ENCODE peak calls at places on chromosomes 6 and 20, in seven cellular contexts. One of them, this sample, is unnamed. For H3K4me1, the result is how much of the 10 kb centered on the place peaks cover.

GRCh38 chr6:98433325-98433724 is 401.0 kb upstream of the POU3F2 start:
- DNase-seq in breast epithelium: no peak
- DNase-seq in Peyer's patch: no peak
- DNase-seq in sigmoid colon: no peak
- DNase-seq in body of pancreas: no peak
- DNase-seq in prostate gland: no peak
- DNase-seq in suprapubic skin: no peak
- DNase-seq in this sample: no peak

GRCh38 chr20:63102720-63103375 is 96.1 kb upstream of the BHLHE23 start:
- DNase-seq in breast epithelium: no peak
- DNase-seq in suprapubic skin: no peak
- DNase-seq in body of pancreas: no peak
- DNase-seq in sigmoid colon: peak
- DNase-seq in Peyer's patch: peak
- DNase-seq in prostate gland: no peak
- DNase-seq in this sample: no peak

GRCh38 chr6:51467231-51467952 is 620.0 kb downstream of the PKHD1 start:
- DNase-seq in body of pancreas: no peak
- DNase-seq in prostate gland: no peak
- DNase-seq in sigmoid colon: no peak
- DNase-seq in Peyer's patch: no peak
- DNase-seq in suprapubic skin: no peak
- DNase-seq in breast epithelium: no peak
- DNase-seq in this sample: no peak

GRCh38 chr20:62733891-62734290 is 25.3 kb downstream of the NTSR1 start:
- DNase-seq in prostate gland: no peak
- DNase-seq in breast epithelium: no peak
- DNase-seq in suprapubic skin: no peak
- DNase-seq in sigmoid colon: no peak
- DNase-seq in body of pancreas: peak
- DNase-seq in Peyer's patch: peak
- DNase-seq in this sample: no peak

GRCh38 chr6:165743366-165743898 is 80.4 kb upstream of the PDE10A start:
- DNase-seq in body of pancreas: no peak
- DNase-seq in sigmoid colon: no peak
- DNase-seq in Peyer's patch: no peak
- DNase-seq in breast epithelium: no peak
- DNase-seq in prostate gland: no peak
- DNase-seq in suprapubic skin: no peak
- DNase-seq in this sample: no peak

GRCh38 chr6:154350293-154350692 is 6.3 kb downstream of the IPCEF1 start:
- DNase-seq in body of pancreas: no peak
- DNase-seq in suprapubic skin: no peak
- DNase-seq in prostate gland: no peak
- DNase-seq in Peyer's patch: no peak
- DNase-seq in breast epithelium: no peak
- DNase-seq in sigmoid colon: no peak
- DNase-seq in this sample: no peak

GRCh38 chr6:150898390-150899170 is 33.1 kb downstream of the MTHFD1L start:
- DNase-seq in body of pancreas: no peak
- DNase-seq in suprapubic skin: no peak
- DNase-seq in breast epithelium: no peak
- DNase-seq in Peyer's patch: no peak
- DNase-seq in prostate gland: no peak
- DNase-seq in sigmoid colon: peak
- DNase-seq in this sample: no peak

GRCh38 chr6:4802312-4802935 is 26.2 kb downstream of the CDYL start:
- DNase-seq in Peyer's patch: no peak
- DNase-seq in sigmoid colon: no peak
- DNase-seq in prostate gland: no peak
- DNase-seq in breast epithelium: no peak
- DNase-seq in body of pancreas: no peak
- DNase-seq in suprapubic skin: no peak
- DNase-seq in this sample: no peak

GRCh38 chr6:87274660-87275273 is 47.6 kb upstream of the SMIM8 start:
- DNase-seq in Peyer's patch: no peak
- DNase-seq in prostate gland: no peak
- DNase-seq in body of pancreas: no peak
- DNase-seq in sigmoid colon: no peak
- DNase-seq in suprapubic skin: no peak
- DNase-seq in breast epithelium: no peak
- DNase-seq in this sample: no peak

GRCh38 chr6:74598473-74599393 is 607.1 kb downstream of the COL12A1 start:
- DNase-seq in suprapubic skin: no peak
- DNase-seq in breast epithelium: no peak
- DNase-seq in body of pancreas: no peak
- DNase-seq in prostate gland: no peak
- DNase-seq in Peyer's patch: no peak
- DNase-seq in sigmoid colon: no peak
- DNase-seq in this sample: no peak

GRCh38 chr6:131295081-131295480 is 159.8 kb downstream of the AKAP7 start:
- DNase-seq in suprapubic skin: no peak
- DNase-seq in prostate gland: no peak
- DNase-seq in Peyer's patch: no peak
- DNase-seq in body of pancreas: no peak
- DNase-seq in breast epithelium: no peak
- DNase-seq in sigmoid colon: no peak
- DNase-seq in this sample: no peak
- H3K4me1 ChIP-seq in suprapubic skin: under half
- H3K4me1 ChIP-seq in prostate gland: under half
- H3K4me1 ChIP-seq in Peyer's patch: under half
- H3K4me1 ChIP-seq in body of pancreas: under half
- H3K4me1 ChIP-seq in breast epithelium: under half
- H3K4me1 ChIP-seq in sigmoid colon: under half
- H3K4me1 ChIP-seq in this sample: under half

DNA sequence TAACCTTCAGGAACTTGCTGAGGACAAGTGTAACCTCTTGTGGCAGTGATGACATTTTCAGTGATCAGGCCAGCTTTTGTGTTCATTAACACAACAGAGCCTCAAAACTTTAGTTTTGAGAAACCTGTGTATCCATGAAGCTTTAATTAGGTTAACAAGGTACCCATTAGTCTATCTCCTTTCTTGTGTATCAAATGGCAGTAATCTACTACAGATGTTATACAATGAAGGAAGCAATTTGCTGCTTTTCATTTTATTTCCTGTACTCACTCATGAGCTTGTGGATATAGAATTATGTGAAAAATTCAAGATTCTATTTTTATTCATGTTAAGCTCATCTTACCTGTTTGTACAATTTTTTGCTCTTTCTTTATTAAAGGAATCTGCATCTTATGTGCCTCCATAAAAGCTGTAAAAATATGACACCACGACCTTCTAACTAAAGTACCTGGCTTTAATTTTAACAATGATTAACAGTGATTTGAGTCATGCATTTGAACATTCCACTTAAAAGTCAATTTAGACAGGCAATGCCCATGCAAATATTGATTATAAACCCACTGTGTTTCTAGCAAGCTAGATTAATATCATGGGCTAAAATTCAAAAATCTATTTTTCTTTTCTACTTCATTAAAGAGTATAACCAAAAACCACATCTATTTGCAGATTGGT is 897.3 kb downstream of the KIF16B start:
- DNase-seq in prostate gland: no peak
- DNase-seq in suprapubic skin: no peak
- DNase-seq in Peyer's patch: no peak
- DNase-seq in breast epithelium: no peak
- DNase-seq in body of pancreas: no peak
- DNase-seq in sigmoid colon: no peak
- DNase-seq in this sample: no peak
- TF ChIP-seq POLR2A in prostate gland: no peak
- TF ChIP-seq POLR2A in suprapubic skin: no peak
- TF ChIP-seq POLR2A in Peyer's patch: no peak
- TF ChIP-seq POLR2A in breast epithelium: no peak
- TF ChIP-seq POLR2A in body of pancreas: no peak
- TF ChIP-seq POLR2A in sigmoid colon: no peak
- TF ChIP-seq POLR2A in this sample: no peak

GRCh38 chr20:4162766-4163165 is 147.4 kb upstream of the RNF24 start:
- DNase-seq in body of pancreas: no peak
- DNase-seq in suprapubic skin: no peak
- DNase-seq in sigmoid colon: no peak
- DNase-seq in prostate gland: no peak
- DNase-seq in breast epithelium: no peak
- DNase-seq in Peyer's patch: no peak
- DNase-seq in this sample: no peak
- H3K4me1 ChIP-seq in body of pancreas: under half
- H3K4me1 ChIP-seq in suprapubic skin: under half
- H3K4me1 ChIP-seq in sigmoid colon: under half
- H3K4me1 ChIP-seq in prostate gland: under half
- H3K4me1 ChIP-seq in breast epithelium: under half
- H3K4me1 ChIP-seq in Peyer's patch: under half
- H3K4me1 ChIP-seq in this sample: under half

GRCh38 chr6:8435093-8435844 is at the start of gene SLC35B3:
- DNase-seq in suprapubic skin: peak
- DNase-seq in Peyer's patch: peak
- DNase-seq in breast epithelium: peak
- DNase-seq in sigmoid colon: peak
- DNase-seq in body of pancreas: peak
- DNase-seq in prostate gland: peak
- DNase-seq in this sample: peak
- TF ChIP-seq POLR2A in suprapubic skin: peak
- TF ChIP-seq POLR2A in Peyer's patch: peak
- TF ChIP-seq POLR2A in breast epithelium: peak
- TF ChIP-seq POLR2A in sigmoid colon: peak
- TF ChIP-seq POLR2A in body of pancreas: peak
- TF ChIP-seq POLR2A in prostate gland: peak
- TF ChIP-seq POLR2A in this sample: peak

DNA sequence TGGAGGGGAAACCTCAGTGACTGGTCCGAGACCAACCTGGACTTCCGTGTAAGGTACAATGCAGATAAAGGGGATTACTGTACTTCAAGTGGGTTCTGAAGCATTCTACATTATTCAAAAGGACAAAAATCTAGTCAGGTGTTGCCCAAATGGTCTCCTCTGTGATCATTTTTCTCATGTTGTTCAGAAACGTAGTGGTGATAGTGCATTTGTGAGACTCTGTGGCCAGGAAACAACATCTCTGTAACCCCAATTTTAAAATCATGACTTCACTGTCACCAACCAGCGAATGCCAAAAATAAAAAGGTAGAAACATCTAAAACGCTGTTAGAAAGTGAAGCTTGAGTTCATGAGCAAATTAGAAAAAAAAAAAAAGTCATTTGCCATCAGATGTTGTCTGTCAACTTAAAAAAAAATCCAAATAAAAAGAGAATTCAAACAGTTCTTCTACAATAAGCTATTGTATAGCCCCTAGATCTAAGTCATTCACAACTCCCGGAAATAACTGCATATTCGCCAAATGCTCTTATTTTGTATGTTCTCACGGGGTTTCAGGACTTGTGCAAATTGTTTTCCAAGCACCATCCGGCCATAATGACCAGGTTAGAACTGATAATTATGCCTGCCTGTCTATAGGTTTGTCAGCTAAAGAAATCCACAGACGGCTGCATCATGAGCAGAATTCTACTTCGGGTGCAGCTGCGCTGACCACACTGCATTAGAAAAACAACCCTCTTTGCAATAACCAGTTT is 87.9 kb downstream of the HIVEP2 start:
- DNase-seq in breast epithelium: no peak
- DNase-seq in body of pancreas: no peak
- DNase-seq in suprapubic skin: no peak
- DNase-seq in sigmoid colon: no peak
- DNase-seq in prostate gland: no peak
- DNase-seq in Peyer's patch: peak
- DNase-seq in this sample: no peak
- H3K4me1 ChIP-seq in breast epithelium: under half
- H3K4me1 ChIP-seq in body of pancreas: under half
- H3K4me1 ChIP-seq in suprapubic skin: under half
- H3K4me1 ChIP-seq in sigmoid colon: under half
- H3K4me1 ChIP-seq in prostate gland: under half
- H3K4me1 ChIP-seq in Peyer's patch: under half
- H3K4me1 ChIP-seq in this sample: under half

DNA sequence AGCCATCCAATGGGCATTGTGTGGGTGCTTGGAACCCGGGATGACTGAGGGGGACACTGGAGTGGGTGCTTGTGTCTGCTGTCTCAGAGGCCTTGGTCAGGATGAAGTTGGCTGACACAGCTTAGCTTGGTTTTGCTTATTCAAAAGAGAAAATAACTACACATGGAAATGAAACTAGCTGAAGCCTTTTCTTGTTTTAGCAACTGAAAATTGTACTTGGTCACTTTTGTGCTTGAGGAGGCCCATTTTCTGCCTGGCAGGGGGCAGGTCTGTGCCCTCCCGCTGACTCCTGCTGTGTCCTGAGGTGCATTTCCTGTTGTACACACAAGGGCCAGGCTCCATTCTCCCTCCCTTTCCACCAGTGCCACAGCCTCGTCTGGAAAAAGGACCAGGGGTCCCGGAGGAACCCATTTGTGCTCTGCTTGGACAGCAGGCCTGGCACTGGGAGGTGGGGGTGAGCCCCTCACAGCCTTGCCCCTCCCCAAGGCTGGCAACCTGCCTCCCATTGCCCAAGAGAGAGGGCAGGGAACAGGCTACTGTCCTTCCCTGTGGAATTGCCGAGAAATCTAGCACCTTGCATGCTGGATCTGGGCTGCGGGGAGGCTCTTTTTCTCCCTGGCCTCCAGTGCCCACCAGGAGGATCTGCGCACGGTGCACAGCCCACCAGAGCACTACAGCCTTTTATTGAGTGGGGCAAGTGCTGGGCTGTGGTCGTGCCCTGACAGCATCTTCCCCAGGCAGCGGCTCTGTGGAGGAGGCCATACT is 49.4 kb downstream of the PYGB start:
- DNase-seq in breast epithelium: no peak
- DNase-seq in sigmoid colon: no peak
- DNase-seq in Peyer's patch: no peak
- DNase-seq in prostate gland: no peak
- DNase-seq in suprapubic skin: no peak
- DNase-seq in body of pancreas: no peak
- DNase-seq in this sample: no peak
- TF ChIP-seq POLR2A in breast epithelium: no peak
- TF ChIP-seq POLR2A in sigmoid colon: no peak
- TF ChIP-seq POLR2A in Peyer's patch: no peak
- TF ChIP-seq POLR2A in prostate gland: no peak
- TF ChIP-seq POLR2A in suprapubic skin: no peak
- TF ChIP-seq POLR2A in body of pancreas: no peak
- TF ChIP-seq POLR2A in this sample: no peak

DNA sequence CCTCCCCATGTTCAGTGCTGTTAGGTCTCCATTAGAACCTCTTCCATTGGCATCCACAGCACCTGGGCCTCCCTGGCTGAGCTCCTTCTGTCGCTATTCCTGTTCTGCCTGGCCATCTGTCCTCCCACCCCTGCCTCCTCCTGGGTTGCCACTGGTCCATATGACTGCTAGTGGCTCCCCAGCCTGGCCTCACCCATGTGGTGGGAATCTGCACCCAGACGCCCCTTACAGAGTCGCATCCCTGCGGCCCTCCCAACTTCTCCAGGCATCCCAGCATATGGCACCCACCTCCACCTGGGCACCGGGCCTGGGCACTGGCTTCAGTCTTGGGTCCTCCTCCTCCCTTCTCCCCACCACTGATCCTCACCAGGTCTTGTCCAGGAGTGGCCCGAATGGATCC is 7.7 kb downstream of the CDC25B start:
- DNase-seq in breast epithelium: no peak
- DNase-seq in prostate gland: no peak
- DNase-seq in Peyer's patch: no peak
- DNase-seq in body of pancreas: no peak
- DNase-seq in sigmoid colon: no peak
- DNase-seq in suprapubic skin: peak
- DNase-seq in this sample: no peak
- H3K4me1 ChIP-seq in breast epithelium: under half
- H3K4me1 ChIP-seq in prostate gland: under half
- H3K4me1 ChIP-seq in Peyer's patch: half or more
- H3K4me1 ChIP-seq in body of pancreas: under half
- H3K4me1 ChIP-seq in sigmoid colon: under half
- H3K4me1 ChIP-seq in suprapubic skin: half or more
- H3K4me1 ChIP-seq in this sample: under half

This sample was measured in adrenal gland.